ENCODE peak calls at places on chromosomes 1 and 21, in seven cellular contexts. One of them, this sample, is unnamed.

GRCh38 chr1:77143529-77144121 is 75.6 kb downstream of the PIGK start:
- DNase-seq in hippocampal formation: no peak
- DNase-seq in memory B cell: no peak
- DNase-seq in NCI-H1436 treated with DMSO at 0.1 percent for 48 hours: no peak
- DNase-seq in A549: peak
- DNase-seq in choroid plexus epithelial cell: peak
- DNase-seq in breast epithelium: no peak
- DNase-seq in this sample: no peak

GRCh38 chr1:245771521-245772281 is 616.9 kb downstream of the KIF26B start:
- DNase-seq in hippocampal formation: no peak
- DNase-seq in memory B cell: no peak
- DNase-seq in NCI-H1436 treated with DMSO at 0.1 percent for 48 hours: no peak
- DNase-seq in A549: peak
- DNase-seq in choroid plexus epithelial cell: peak
- DNase-seq in breast epithelium: no peak
- DNase-seq in this sample: peak

GRCh38 chr1:17207966-17208418 is 3.1 kb downstream of the PADI1 start:
- DNase-seq in hippocampal formation: no peak
- DNase-seq in memory B cell: peak
- DNase-seq in NCI-H1436 treated with DMSO at 0.1 percent for 48 hours: no peak
- DNase-seq in A549: peak
- DNase-seq in choroid plexus epithelial cell: peak
- DNase-seq in breast epithelium: no peak
- DNase-seq in this sample: peak

GRCh38 chr1:234585333-234586055 is 24.5 kb downstream of the IRF2BP2 start:
- DNase-seq in hippocampal formation: no peak
- DNase-seq in memory B cell: no peak
- DNase-seq in NCI-H1436 treated with DMSO at 0.1 percent for 48 hours: no peak
- DNase-seq in A549: no peak
- DNase-seq in choroid plexus epithelial cell: no peak
- DNase-seq in breast epithelium: no peak
- DNase-seq in this sample: peak

GRCh38 chr1:2783435-2784397 is 17.8 kb downstream of the TTC34 start:
- DNase-seq in hippocampal formation: no peak
- DNase-seq in memory B cell: no peak
- DNase-seq in NCI-H1436 treated with DMSO at 0.1 percent for 48 hours: no peak
- DNase-seq in A549: no peak
- DNase-seq in choroid plexus epithelial cell: no peak
- DNase-seq in breast epithelium: no peak
- DNase-seq in this sample: no peak

GRCh38 chr1:18354657-18355056 is 126.1 kb upstream of the KLHDC7A start:
- DNase-seq in hippocampal formation: no peak
- DNase-seq in memory B cell: no peak
- DNase-seq in NCI-H1436 treated with DMSO at 0.1 percent for 48 hours: no peak
- DNase-seq in A549: no peak
- DNase-seq in choroid plexus epithelial cell: no peak
- DNase-seq in breast epithelium: no peak
- DNase-seq in this sample: no peak

GRCh38 chr1:160149235-160149634 is 2.2 kb upstream of the ATP1A4 start:
- DNase-seq in hippocampal formation: no peak
- DNase-seq in memory B cell: no peak
- DNase-seq in NCI-H1436 treated with DMSO at 0.1 percent for 48 hours: no peak
- DNase-seq in A549: no peak
- DNase-seq in choroid plexus epithelial cell: no peak
- DNase-seq in breast epithelium: no peak
- DNase-seq in this sample: no peak

GRCh38 chr1:220878223-220879081 is 791 bp upstream of the HLX start:
- DNase-seq in hippocampal formation: peak
- DNase-seq in memory B cell: no peak
- DNase-seq in NCI-H1436 treated with DMSO at 0.1 percent for 48 hours: no peak
- DNase-seq in A549: no peak
- DNase-seq in choroid plexus epithelial cell: no peak
- DNase-seq in breast epithelium: no peak
- DNase-seq in this sample: no peak

GRCh38 chr1:65066766-65067490 is 81.1 kb upstream of the AK4 start:
- DNase-seq in hippocampal formation: peak
- DNase-seq in memory B cell: peak
- DNase-seq in NCI-H1436 treated with DMSO at 0.1 percent for 48 hours: no peak
- DNase-seq in A549: peak
- DNase-seq in choroid plexus epithelial cell: peak
- DNase-seq in breast epithelium: peak
- DNase-seq in this sample: peak

GRCh38 chr21:30434033-30434631 is 4.1 kb downstream of the KRTAP13-4 start:
- DNase-seq in hippocampal formation: no peak
- DNase-seq in memory B cell: no peak
- DNase-seq in NCI-H1436 treated with DMSO at 0.1 percent for 48 hours: no peak
- DNase-seq in A549: peak
- DNase-seq in choroid plexus epithelial cell: peak
- DNase-seq in breast epithelium: no peak
- DNase-seq in this sample: no peak

GRCh38 chr1:172790245-172790644 is 131.3 kb downstream of the FASLG start:
- DNase-seq in hippocampal formation: no peak
- DNase-seq in memory B cell: no peak
- DNase-seq in NCI-H1436 treated with DMSO at 0.1 percent for 48 hours: no peak
- DNase-seq in A549: no peak
- DNase-seq in choroid plexus epithelial cell: peak
- DNase-seq in breast epithelium: no peak
- DNase-seq in this sample: peak

GRCh38 chr1:99700020-99700419 is 54.1 kb downstream of the PALMD start:
- DNase-seq in hippocampal formation: no peak
- DNase-seq in memory B cell: no peak
- DNase-seq in NCI-H1436 treated with DMSO at 0.1 percent for 48 hours: no peak
- DNase-seq in A549: no peak
- DNase-seq in choroid plexus epithelial cell: no peak
- DNase-seq in breast epithelium: no peak
- DNase-seq in this sample: no peak

GRCh38 chr1:156471496-156472490 is 28.8 kb downstream of the MEF2D start:
- DNase-seq in hippocampal formation: no peak
- DNase-seq in memory B cell: no peak
- DNase-seq in NCI-H1436 treated with DMSO at 0.1 percent for 48 hours: no peak
- DNase-seq in A549: peak
- DNase-seq in choroid plexus epithelial cell: peak
- DNase-seq in breast epithelium: peak
- DNase-seq in this sample: no peak

GRCh38 chr1:40901886-40902633 is 39.9 kb upstream of the CITED4 start:
- DNase-seq in hippocampal formation: no peak
- DNase-seq in memory B cell: no peak
- DNase-seq in NCI-H1436 treated with DMSO at 0.1 percent for 48 hours: no peak
- DNase-seq in A549: peak
- DNase-seq in choroid plexus epithelial cell: peak
- DNase-seq in breast epithelium: peak
- DNase-seq in this sample: peak

GRCh38 chr1:225577243-225577642 is 75.7 kb downstream of the ENAH start:
- DNase-seq in hippocampal formation: no peak
- DNase-seq in memory B cell: no peak
- DNase-seq in NCI-H1436 treated with DMSO at 0.1 percent for 48 hours: no peak
- DNase-seq in A549: no peak
- DNase-seq in choroid plexus epithelial cell: no peak
- DNase-seq in breast epithelium: no peak
- DNase-seq in this sample: no peak

GRCh38 chr1:105544475-105544874 is 1512.0 kb upstream of the PRMT6 start:
- DNase-seq in hippocampal formation: no peak
- DNase-seq in memory B cell: no peak
- DNase-seq in NCI-H1436 treated with DMSO at 0.1 percent for 48 hours: no peak
- DNase-seq in A549: no peak
- DNase-seq in choroid plexus epithelial cell: no peak
- DNase-seq in breast epithelium: no peak
- DNase-seq in this sample: no peak

GRCh38 chr1:234619794-234620247 is 9.8 kb upstream of the IRF2BP2 start:
- DNase-seq in hippocampal formation: no peak
- DNase-seq in memory B cell: no peak
- DNase-seq in NCI-H1436 treated with DMSO at 0.1 percent for 48 hours: peak
- DNase-seq in A549: peak
- DNase-seq in choroid plexus epithelial cell: no peak
- DNase-seq in breast epithelium: no peak
- DNase-seq in this sample: no peak

GRCh38 chr21:33325222-33326067 is 675 bp downstream of the IFNAR1 start:
- DNase-seq in hippocampal formation: peak
- DNase-seq in memory B cell: peak
- DNase-seq in NCI-H1436 treated with DMSO at 0.1 percent for 48 hours: no peak
- DNase-seq in A549: peak
- DNase-seq in choroid plexus epithelial cell: peak
- DNase-seq in breast epithelium: peak
- DNase-seq in this sample: peak

GRCh38 chr21:38810034-38810825 is 4.5 kb downstream of the ETS2 start:
- DNase-seq in hippocampal formation: no peak
- DNase-seq in memory B cell: no peak
- DNase-seq in NCI-H1436 treated with DMSO at 0.1 percent for 48 hours: no peak
- DNase-seq in A549: no peak
- DNase-seq in choroid plexus epithelial cell: no peak
- DNase-seq in breast epithelium: no peak
- DNase-seq in this sample: no peak

This sample was measured in astrocyte.